ENCODE peak calls at places on chromosome 17, in ten cellular contexts. O is astrocyte, T is breast epithelium, M is A549, B is DND-41, Q is heart right ventricle, F is cardiac muscle cell, K is psoas muscle, V is heart left ventricle, J is H9. P is an unnamed sample. For H3K9me3, the result is how much of the 10 kb centered on the place peaks cover.

GRCh38 chr17:281365-281999 is 71.1 kb downstream of the RPH3AL start:
- DNase-seq in M (no peak), V (no peak), B (no peak), O (no peak), Q (no peak), K (no peak), J (no peak), T (peak), F (no peak), P (no peak)

GRCh38 chr17:45783593-45784292 is 377 bp upstream of the CRHR1 start:
- DNase-seq in V (no peak), O (no peak), M (peak), F (peak), K (peak), T (no peak), Q (peak), B (no peak), J (peak), P (no peak)

GRCh38 chr17:35254107-35254802 is 11.4 kb downstream of the SLFN5 start:
- DNase-seq in T (no peak), B (no peak), M (peak), Q (peak), V (no peak), J (no peak), F (peak), O (peak), K (no peak), P (peak)

GRCh38 chr17:74566132-74566753 is 1.1 kb downstream of the CD300H start:
- DNase-seq in O (peak), K (no peak), M (peak), Q (no peak), J (peak), V (no peak), B (peak), F (peak), T (no peak), P (no peak)

GRCh38 chr17:40909351-40909750 is 24.3 kb upstream of the KRT20 start:
- DNase-seq in M (peak), F (peak), O (peak), J (peak), T (peak), K (peak), Q (peak), B (peak), V (no peak), P (peak)

GRCh38 chr17:29980261-29980660 is 38.8 kb downstream of the EFCAB5 start:
- DNase-seq in Q (no peak), K (no peak), B (no peak), M (no peak), O (peak), V (no peak), J (no peak), F (no peak), T (no peak), P (no peak)

GRCh38 chr17:37116802-37117201 is 168.0 kb downstream of the AATF start:
- DNase-seq in M (no peak), T (no peak), O (no peak), K (no peak), B (no peak), V (no peak), F (no peak), J (peak), Q (no peak), P (no peak)

GRCh38 chr17:14205992-14206461 is 30.6 kb downstream of the CDRT15 start:
- DNase-seq in T (peak), J (peak), O (no peak), F (no peak), K (peak), M (no peak), B (no peak), Q (peak), V (peak), P (no peak)

GRCh38 chr17:47721725-47722124 is 11.3 kb upstream of the TBX21 start:
- DNase-seq in M (no peak), K (no peak), V (no peak), Q (no peak), F (no peak), B (no peak), J (no peak), T (no peak), O (no peak), P (no peak)

GRCh38 chr17:82092094-82092586 is 5.9 kb downstream of the FASN start:
- DNase-seq in B (no peak), J (no peak), V (no peak), Q (no peak), M (no peak), O (no peak), K (peak), F (no peak), T (no peak), P (no peak)

GRCh38 chr17:9926150-9926804 is 21.2 kb upstream of the RCVRN start:
- DNase-seq in T (no peak), B (no peak), M (no peak), J (no peak), K (no peak), Q (no peak), O (no peak), V (peak), F (no peak), P (no peak)

GRCh38 chr17:49715717-49716279 is 8.0 kb upstream of the SLC35B1 start:
- DNase-seq in O (no peak), T (no peak), J (no peak), Q (no peak), K (no peak), B (no peak), V (no peak), M (no peak), F (no peak), P (no peak)

GRCh38 chr17:41548844-41549595 is 20.9 kb upstream of the KRT19 start:
- DNase-seq in V (peak), Q (peak), K (peak), O (peak), T (peak), M (peak), F (peak), J (peak), B (peak), P (peak)

GRCh38 chr17:78027121-78027520 is 68.6 kb downstream of the TNRC6C start:
- DNase-seq in F (no peak), Q (no peak), O (no peak), J (no peak), V (no peak), M (no peak), T (no peak), K (no peak), B (no peak), P (no peak)

GRCh38 chr17:20012137-20012536 is 3.0 kb downstream of the SPECC1 start:
- DNase-seq in T (no peak), J (no peak), V (no peak), F (no peak), K (no peak), O (no peak), Q (no peak), M (no peak), B (no peak), P (no peak)

GRCh38 chr17:66309793-66310192 is 7.4 kb downstream of the PRKCA start:
- DNase-seq in F (peak), M (no peak), B (no peak), O (peak), K (no peak), V (no peak), Q (no peak), T (no peak), J (no peak), P (no peak)

GRCh38 chr17:80703109-80703508 is 158.5 kb downstream of the RPTOR start:
- DNase-seq in V (no peak), B (peak), T (no peak), M (no peak), Q (no peak), K (no peak), F (no peak), O (no peak), J (no peak), P (no peak)

GRCh38 chr17:47719411-47720152 is 13.5 kb upstream of the TBX21 start:
- DNase-seq in O (peak), K (no peak), V (no peak), F (no peak), J (no peak), Q (no peak), M (no peak), B (peak), T (no peak), P (peak)

GRCh38 chr17:71548540-71549190 is 572.2 kb upstream of the SOX9 start:
- DNase-seq in V (no peak), T (no peak), Q (no peak), O (peak), K (no peak), F (no peak), M (no peak), B (no peak), J (no peak), P (no peak)

GRCh38 chr17:72699566-72699965 is 392.9 kb downstream of the SLC39A11 start:
- DNase-seq in K (no peak), O (peak), V (no peak), B (no peak), J (no peak), T (no peak), Q (no peak), F (no peak), M (no peak), P (no peak)

GRCh38 chr17:78826426-78826825 is 14.2 kb downstream of the USP36 start:
- DNase-seq in T (no peak), M (no peak), B (no peak), K (no peak), F (no peak), Q (no peak), V (no peak), J (no peak), O (no peak), P (no peak)

GRCh38 chr17:13544755-13545154 is 57.0 kb downstream of the HS3ST3A1 start:
- DNase-seq in J (no peak), K (no peak), O (no peak), F (no peak), Q (no peak), T (no peak), M (no peak), B (no peak), V (no peak), P (no peak)

GRCh38 chr17:44581868-44582267 is 24.6 kb downstream of the FZD2 start:
- DNase-seq in O (no peak), F (no peak), V (no peak), J (no peak), T (no peak), M (peak), K (no peak), Q (no peak), B (peak), P (no peak)

GRCh38 chr17:4986951-4987766 is at the start of gene CAMTA2:
- DNase-seq in M (peak), J (peak), O (peak), F (peak), Q (peak), B (peak), V (peak), T (peak), K (peak), P (no peak)

GRCh38 chr17:73956595-73957465 is 246.6 kb upstream of the RPL38 start:
- DNase-seq in K (no peak), F (peak), O (no peak), V (no peak), B (peak), M (peak), Q (peak), T (no peak), J (peak), P (no peak)

GRCh38 chr17:55564077-55564476 is 52.8 kb upstream of the SMIM36 start:
- DNase-seq in O (peak), M (no peak), J (no peak), K (no peak), B (no peak), F (no peak), V (no peak), T (no peak), Q (no peak), P (no peak)

GRCh38 chr17:32174889-32175288 is 32.6 kb downstream of the RHOT1 start:
- DNase-seq in M (no peak), V (no peak), J (no peak), K (no peak), T (no peak), F (no peak), O (no peak), B (no peak), Q (no peak), P (no peak)

GRCh38 chr17:80374039-80374731 is 40.8 kb upstream of the ENDOV start:
- DNase-seq in Q (no peak), T (peak), J (no peak), V (no peak), O (no peak), B (no peak), M (no peak), K (no peak), F (no peak), P (no peak)

GRCh38 chr17:57071991-57072944 is 12.8 kb upstream of the AKAP1 start:
- DNase-seq in K (no peak), V (no peak), B (no peak), T (no peak), F (no peak), J (no peak), M (no peak), O (no peak), Q (no peak), P (no peak)

GRCh38 chr17:27502526-27503324 is 46.5 kb downstream of the KSR1 start:
- DNase-seq in Q (no peak), O (peak), J (no peak), T (no peak), B (no peak), V (no peak), K (no peak), M (no peak), F (no peak), P (peak)

GRCh38 chr17:48510761-48511604 is 19.8 kb downstream of the HOXB1 start:
- DNase-seq in F (no peak), K (no peak), V (no peak), Q (no peak), M (no peak), T (no peak), O (peak), B (no peak), J (no peak), P (no peak)

GRCh38 chr17:72122668-72123495 is 2.1 kb downstream of the SOX9 start:
- DNase-seq in V (no peak), K (peak), B (no peak), T (no peak), F (peak), M (no peak), J (peak), Q (no peak), O (peak), P (no peak)

GRCh38 chr17:11719852-11720251 is 121.6 kb downstream of the DNAH9 start:
- DNase-seq in M (no peak), T (no peak), K (no peak), O (no peak), B (no peak), J (no peak), Q (no peak), F (no peak), V (no peak), P (no peak)

GRCh38 chr17:5933430-5933829 is 136.7 kb upstream of the WSCD1 start:
- DNase-seq in V (no peak), B (no peak), K (no peak), F (no peak), O (no peak), Q (no peak), J (no peak), T (no peak), M (no peak), P (no peak)

GRCh38 chr17:63035271-63035670 is 69.2 kb downstream of the TANC2 start:
- DNase-seq in V (no peak), O (peak), B (no peak), F (no peak), M (no peak), Q (no peak), T (no peak), J (no peak), K (no peak), P (peak)
- H3K27ac ChIP-seq in V (no peak), O (no peak), B (no peak), F (no peak), M (no peak), Q (no peak), T (no peak), J (no peak), K (no peak), P (no peak)

DNA sequence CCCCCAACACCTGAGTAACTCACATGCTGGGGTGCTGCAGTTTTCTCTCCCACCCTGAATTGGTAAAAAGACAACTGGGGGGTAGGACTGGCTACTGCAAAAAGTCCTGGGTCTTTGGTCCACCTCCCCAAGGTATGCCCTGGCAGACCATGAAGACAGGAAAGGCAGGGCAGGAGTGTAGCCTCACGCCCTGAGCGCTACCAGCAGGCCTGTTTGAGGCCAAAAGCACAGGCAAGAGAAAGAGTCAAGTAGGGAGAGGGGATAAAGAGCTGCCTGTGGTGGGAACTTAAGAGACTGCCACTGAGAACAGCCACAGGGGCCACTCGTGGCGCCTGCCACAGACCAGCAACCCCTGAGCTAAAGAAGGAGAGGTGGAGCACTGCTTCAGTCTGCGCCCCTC is 13.8 kb downstream of the PSMB3 start:
- DNase-seq in T (no peak), M (no peak), K (no peak), O (no peak), B (no peak), F (no peak), J (no peak), Q (no peak), V (no peak), P (no peak)
- H3K9me3 ChIP-seq in T (under half), M (under half), K (under half), O (under half), B (under half), F (under half), J (under half), Q (under half), V (under half), P (under half)

DNA sequence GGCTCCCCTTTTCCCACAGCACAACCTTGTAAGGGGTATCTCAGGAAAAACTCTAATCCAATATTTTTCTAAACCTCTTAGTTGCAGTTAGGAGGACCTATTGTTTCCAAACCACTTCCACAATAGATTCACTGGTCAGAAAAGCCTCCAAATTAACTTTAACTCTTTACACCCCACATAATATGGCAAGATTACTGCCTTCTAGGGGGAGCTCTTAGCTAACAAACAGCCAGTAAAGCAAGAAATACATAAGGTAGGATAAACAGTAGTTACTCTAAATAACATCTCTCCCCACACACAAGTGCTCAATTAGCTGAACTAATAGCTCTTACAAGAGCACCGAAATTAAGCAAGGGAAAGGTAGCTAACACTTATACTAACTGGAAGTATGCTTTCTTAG is 192.1 kb upstream of the KIF2B start:
- DNase-seq in Q (no peak), K (no peak), V (no peak), F (no peak), T (no peak), O (no peak), J (no peak), B (no peak), M (no peak), P (no peak)
- TF ChIP-seq CTCF in Q (no peak), K (no peak), V (no peak), F (no peak), T (no peak), O (no peak), J (peak), B (no peak), M (no peak), P (no peak)

DNA sequence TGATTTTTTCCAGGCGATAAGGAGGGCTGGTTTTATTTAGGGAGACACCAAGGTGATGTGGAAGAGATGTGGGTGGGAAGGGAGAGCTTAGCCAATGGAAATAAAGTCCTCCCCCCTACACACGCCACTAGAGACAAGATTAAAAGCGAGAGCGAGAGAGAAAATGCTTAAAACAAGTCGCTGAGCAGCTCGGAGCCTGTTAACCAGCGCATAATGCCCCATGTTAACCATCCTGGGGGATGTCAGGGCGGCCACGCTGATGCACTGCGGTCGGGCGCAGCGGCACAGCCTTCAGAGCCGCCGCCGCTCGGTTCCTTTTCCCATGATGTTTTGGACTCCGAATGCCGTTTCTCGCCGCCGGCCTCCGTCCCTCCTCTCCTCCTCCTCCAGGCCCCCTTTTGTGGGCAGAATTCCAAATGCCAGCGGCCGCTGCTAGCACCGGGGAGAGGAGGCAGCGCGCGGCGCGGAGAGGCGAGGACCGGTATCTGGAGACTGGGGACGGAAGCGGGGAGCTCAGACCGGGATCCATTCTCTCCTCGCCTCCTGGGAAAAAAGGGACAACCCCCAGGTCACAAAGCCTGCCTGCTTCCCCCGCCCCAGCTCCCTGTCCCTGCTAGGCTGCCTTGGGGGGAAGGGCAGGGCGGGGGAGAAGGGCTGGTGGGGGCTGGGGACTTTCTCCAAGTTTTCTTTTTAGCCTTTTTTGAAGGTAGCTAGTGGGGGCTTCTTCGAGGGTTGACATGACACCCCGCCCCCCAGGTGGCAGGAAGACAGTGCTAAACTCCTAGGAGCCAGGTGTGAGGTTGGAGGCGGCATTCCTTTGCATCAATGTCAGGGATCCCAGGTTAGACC is 98.1 kb upstream of the CCL2 start:
- DNase-seq in M (no peak), F (peak), O (no peak), B (no peak), K (no peak), V (peak), J (no peak), Q (no peak), T (no peak), P (no peak)
- H3K27ac ChIP-seq in M (no peak), F (no peak), O (no peak), B (no peak), K (no peak), V (no peak), J (peak), Q (no peak), T (no peak), P (no peak)